ENCODE peak calls at places on chromosomes 1 and 21, in four cellular contexts. Z, F, D and A are unnamed samples.

GRCh38 chr21:27513825-27514224 is 546.9 kb upstream of the ADAMTS5 start:
- DNase-seq in Z (no peak), F (no peak), D (no peak), A (no peak)

GRCh38 chr1:161749509-161750407 is at the start of gene DUSP12:
- DNase-seq in Z (peak; percentile 92), F (peak; percentile 96), D (peak; percentile 98), A (peak; percentile 96)

GRCh38 chr1:6329851-6330250 is 63.7 kb downstream of the ACOT7 start:
- DNase-seq in Z (no peak), F (peak; percentile 63), D (no peak), A (no peak)

GRCh38 chr1:66723985-66724384 is 28.3 kb upstream of the DYNLT5 start:
- DNase-seq in Z (no peak), F (peak; percentile 72), D (no peak), A (no peak)

GRCh38 chr21:14744368-14744767 is 198.3 kb upstream of the SAMSN1 start:
- DNase-seq in Z (no peak), F (no peak), D (no peak), A (no peak)

GRCh38 chr1:186722711-186723309 is 42.6 kb upstream of the PTGS2 start:
- DNase-seq in Z (peak; percentile 6), F (peak; percentile 52), D (peak; percentile 62), A (peak; percentile 52)

GRCh38 chr1:30417001-30417700 is 306.2 kb downstream of the MATN1 start:
- DNase-seq in Z (no peak), F (no peak), D (no peak), A (no peak)

GRCh38 chr1:110628356-110629105 is 22.4 kb upstream of the KCNA2 start:
- DNase-seq in Z (no peak), F (no peak), D (no peak), A (no peak)

GRCh38 chr1:101474039-101474665 is 237.3 kb downstream of the S1PR1 start:
- DNase-seq in Z (peak; percentile 27), F (no peak), D (peak; percentile 70), A (peak; percentile 16)

GRCh38 chr21:34886554-34887385 is 162.3 kb downstream of the RUNX1 start:
- DNase-seq in Z (no peak), F (no peak), D (peak; percentile 60), A (peak; percentile 51)

GRCh38 chr1:20739225-20739624 is 6.7 kb upstream of the SH2D5 start:
- DNase-seq in Z (no peak), F (peak; percentile 86), D (no peak), A (peak; percentile 51)

GRCh38 chr1:158798531-158798930 is 17.5 kb upstream of the OR6N2 start:
- DNase-seq in Z (no peak), F (no peak), D (no peak), A (no peak)

GRCh38 chr1:10900691-10901090 is 104.2 kb upstream of the CASZ1 start:
- DNase-seq in Z (no peak), F (no peak), D (peak; percentile 77), A (no peak)

GRCh38 chr1:91161749-91162148 is 139.9 kb upstream of the ZNF644 start:
- DNase-seq in Z (no peak), F (no peak), D (peak; percentile 47), A (no peak)

DNA sequence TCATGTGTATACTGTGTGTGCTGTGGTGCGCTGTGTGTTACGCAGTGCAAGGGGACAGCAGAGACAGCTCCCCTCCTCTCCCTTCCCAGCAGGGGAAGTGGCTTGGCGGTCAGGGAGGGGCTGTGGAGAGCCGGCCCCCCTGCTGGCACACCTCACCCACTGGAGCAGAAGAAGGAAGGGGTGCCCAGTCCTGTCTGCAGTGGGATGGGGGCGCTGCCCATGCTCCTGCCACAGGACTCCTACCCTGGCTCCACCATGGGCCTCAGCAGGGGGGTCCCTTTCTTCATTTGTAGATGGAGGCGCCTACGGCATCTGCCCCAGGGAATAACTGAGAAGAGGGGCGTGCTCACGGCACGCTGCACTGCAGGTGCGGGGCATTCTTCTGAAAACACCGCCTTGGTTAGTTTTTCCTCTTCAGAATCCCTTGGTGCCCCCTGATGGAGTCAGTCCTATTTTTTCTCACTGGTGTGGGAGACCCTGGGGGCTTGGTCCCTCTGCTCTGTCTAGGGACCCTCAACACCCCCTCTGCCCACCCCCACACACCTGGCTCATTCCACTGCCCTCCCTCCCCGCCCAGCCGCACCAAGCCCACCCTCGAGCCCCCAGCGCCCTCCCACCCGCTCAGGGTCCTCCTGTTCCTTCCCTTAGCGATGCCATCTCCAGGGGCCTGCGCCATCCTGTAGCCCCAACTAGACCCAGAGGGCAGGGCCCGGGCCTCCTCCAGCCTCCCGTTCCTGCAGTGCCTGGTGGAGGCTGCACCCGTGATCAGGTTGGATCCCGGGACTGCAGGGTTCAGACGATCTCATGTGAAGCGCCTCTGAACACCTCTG is 13.7 kb upstream of the LDLRAP1 start:
- DNase-seq in Z (no peak), F (no peak), D (no peak), A (no peak)
- H2BK15ac ChIP-seq in Z (no peak overlapping the region), F (no peak overlapping the region), D (no peak overlapping the region), A (no peak overlapping the region)

GRCh38 chr1:41246568-41246967 is 4.5 kb upstream of the SCMH1 start:
- DNase-seq in Z (no peak), F (no peak), D (no peak), A (no peak)
- H2BK15ac ChIP-seq in Z (no peak overlapping the region), F (no peak overlapping the region), D (no peak overlapping the region), A (no peak overlapping the region)

GRCh38 chr1:18239671-18240070 is 132.1 kb downstream of the IGSF21 start:
- DNase-seq in Z (no peak), F (peak; percentile 3), D (no peak), A (no peak)
- H2BK15ac ChIP-seq in Z (no peak overlapping the region), F (no peak overlapping the region), D (no peak overlapping the region), A (no peak overlapping the region)

GRCh38 chr1:202213361-202214088 is 19.9 kb downstream of the LGR6 start:
- DNase-seq in Z (no peak), F (no peak), D (peak; percentile 93), A (no peak)
- H2BK15ac ChIP-seq in Z (peak overlapping the region; percentile 75), F (no peak overlapping the region), D (no peak overlapping the region), A (no peak overlapping the region)

GRCh38 chr1:19466112-19466561 is 19.2 kb downstream of the CAPZB start:
- DNase-seq in Z (no peak), F (no peak), D (no peak), A (no peak)
- H2BK15ac ChIP-seq in Z (no peak overlapping the region), F (no peak overlapping the region), D (no peak overlapping the region), A (no peak overlapping the region)